ENCODE peak calls at places on chromosomes 3 and 15, in ten cellular contexts. O, X, Z, C, W, G, M, H, N and K are unnamed samples.

GRCh38 chr3:50237133-50237651 is 1.2 kb downstream of the GNAI2 start:
- DNase-seq in O (no peak), X (peak; percentile 70), Z (peak; percentile 60), C (peak; percentile 90), W (no peak), G (peak; percentile 32), M (no peak), H (no peak), N (peak; percentile 59), K (peak; percentile 46)

GRCh38 chr15:66880380-66881155 is 178.5 kb downstream of the SMAD6 start:
- DNase-seq in O (no peak), X (no peak), Z (peak; percentile 35), C (peak; percentile 36), W (no peak), G (no peak), M (no peak), H (peak; percentile 72), N (no peak), K (no peak)

GRCh38 chr3:181844227-181844626 is 132.5 kb downstream of the SOX2 start:
- DNase-seq in O (peak; percentile 51), X (no peak), Z (no peak), C (no peak), W (no peak), G (no peak), M (no peak), H (no peak), N (no peak), K (no peak)

GRCh38 chr3:170331143-170331542 is 26.4 kb upstream of the SKIL start:
- DNase-seq in O (peak; percentile 84), X (no peak), Z (peak; percentile 29), C (no peak), W (no peak), G (peak; percentile 93), M (peak; percentile 32), H (no peak), N (no peak), K (peak; percentile 49)

GRCh38 chr3:194592798-194593752 is 40.1 kb downstream of the TMEM44 start:
- DNase-seq in O (peak; percentile 29), X (peak; percentile 99), Z (no peak), C (no peak), W (peak; percentile 99), G (peak; percentile 62), M (peak; percentile 98), H (no peak), N (no peak), K (peak; percentile 100)

GRCh38 chr3:127589600-127590281 is 792 bp downstream of the TPRA1 start:
- DNase-seq in O (no peak), X (no peak), Z (peak; percentile 61), C (peak; percentile 93), W (no peak), G (peak; percentile 27), M (no peak), H (no peak), N (no peak), K (no peak)

GRCh38 chr3:142310439-142310838 is 85.1 kb upstream of the GK5 start:
- DNase-seq in O (no peak), X (no peak), Z (no peak), C (no peak), W (no peak), G (no peak), M (no peak), H (no peak), N (no peak), K (no peak)

GRCh38 chr3:169239756-169240155 is 423.8 kb downstream of the MECOM start:
- DNase-seq in O (no peak), X (no peak), Z (no peak), C (no peak), W (no peak), G (peak; percentile 55), M (no peak), H (no peak), N (no peak), K (no peak)

DNA sequence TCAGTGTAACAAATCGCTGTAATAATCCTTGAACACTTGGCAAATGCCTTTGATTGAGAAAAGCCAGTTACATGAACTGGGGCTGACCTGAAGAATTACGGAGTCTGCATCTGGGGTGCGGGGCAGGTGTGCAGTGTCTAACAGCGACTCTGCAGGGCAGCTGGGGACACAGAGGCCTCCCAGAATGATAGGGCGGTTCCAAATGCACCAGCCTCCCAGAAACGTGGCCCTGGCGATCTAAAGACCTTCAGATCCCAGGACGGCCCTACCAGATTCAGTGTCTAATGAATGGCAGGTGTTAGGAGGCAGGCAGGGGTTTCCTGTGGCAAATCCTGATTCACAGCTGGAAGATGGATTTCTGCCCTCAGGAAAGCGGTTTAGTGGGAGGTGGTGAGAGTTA is 100.6 kb upstream of the RGMA start:
- DNase-seq in O (no peak), X (no peak), Z (no peak), C (no peak), W (no peak), G (no peak), M (no peak), H (no peak), N (no peak), K (no peak)
- TF ChIP-seq CTCF in O (no peak), X (no peak), Z (no peak), C (no peak), W (no peak), G (no peak), M (no peak), H (no peak), N (no peak), K (no peak)

GRCh38 chr15:78618490-78618934 is 2.3 kb downstream of the CHRNA3 start:
- DNase-seq in O (peak; percentile 91), X (peak; percentile 91), Z (peak; percentile 98), C (peak; percentile 88), W (peak; percentile 68), G (peak; percentile 73), M (peak; percentile 67), H (peak; percentile 98), N (peak; percentile 80), K (peak; percentile 88)

GRCh38 chr15:78620021-78620838 is 566 bp downstream of the CHRNA3 start:
- DNase-seq in O (peak; percentile 23), X (peak; percentile 6), Z (peak; percentile 83), C (no peak), W (no peak), G (no peak), M (no peak), H (no peak), N (no peak), K (peak; percentile 16)

GRCh38 chr15:78620839-78621421 is at the start of gene CHRNA3:
- DNase-seq in O (peak; percentile 9), X (no peak), Z (peak; percentile 63), C (no peak), W (no peak), G (no peak), M (no peak), H (no peak), N (no peak), K (no peak)

GRCh38 chr15:78618064-78618463 is 2.7 kb downstream of the CHRNA3 start:
- DNase-seq in O (peak; percentile 20), X (no peak), Z (no peak), C (no peak), W (no peak), G (no peak), M (no peak), H (no peak), N (no peak), K (no peak)

DNA sequence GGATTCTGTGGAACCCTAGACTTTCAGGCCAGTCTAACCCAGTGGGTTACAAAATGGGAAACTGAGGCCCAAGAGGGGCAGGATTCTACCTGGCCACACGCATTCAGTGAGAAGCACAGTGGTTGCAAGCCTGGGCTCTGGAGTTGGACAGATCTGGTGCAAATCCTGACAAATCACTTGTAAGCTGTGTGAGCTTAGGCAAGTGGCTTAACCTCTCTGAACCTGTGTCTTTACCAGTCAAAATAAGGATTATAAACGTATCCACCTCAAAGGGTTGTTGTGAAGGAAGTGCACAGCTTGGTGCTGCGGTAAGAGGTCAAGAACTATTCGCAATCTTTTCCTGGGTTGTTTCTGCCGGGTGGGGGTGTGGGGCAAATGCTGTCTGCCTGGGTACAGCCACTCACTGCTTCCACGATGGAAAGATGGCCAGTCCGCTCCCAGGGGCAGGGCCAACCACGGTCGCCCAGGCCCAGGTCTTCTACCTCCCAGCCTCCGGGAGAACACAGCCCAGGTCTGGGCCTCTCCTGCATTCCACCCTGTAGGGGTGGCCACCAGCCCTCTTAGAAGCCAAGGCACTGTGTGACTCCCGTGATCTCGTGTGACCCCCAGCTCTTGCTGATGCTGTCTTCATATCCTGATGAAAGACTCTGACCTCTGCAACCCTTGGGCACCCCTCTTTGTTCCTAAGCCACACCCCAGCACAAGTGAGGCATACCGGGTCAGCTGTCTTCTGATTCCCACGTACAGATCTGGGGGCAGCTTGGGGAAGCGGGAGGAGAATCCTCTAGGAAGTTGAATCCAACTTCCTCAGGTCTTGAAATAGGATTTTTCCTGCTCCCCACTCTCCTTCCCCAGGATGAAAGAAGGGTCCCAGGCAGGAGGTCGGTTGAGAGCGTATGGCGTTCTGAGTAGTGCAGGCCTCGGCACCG is 1.5 kb downstream of the CHRNA3 start:
- DNase-seq in O (peak; percentile 20), X (no peak), Z (peak; percentile 56), C (no peak), W (no peak), G (no peak), M (no peak), H (no peak), N (no peak), K (no peak)
- H3K4me3 ChIP-seq in O (peak overlapping the region; percentile 47), X (no peak overlapping the region), Z (peak overlapping the region; percentile 54), C (peak overlapping the region; percentile 60), W (no peak overlapping the region), G (no peak overlapping the region), M (no peak overlapping the region), H (no peak overlapping the region), N (no peak overlapping the region), K (no peak overlapping the region)

DNA sequence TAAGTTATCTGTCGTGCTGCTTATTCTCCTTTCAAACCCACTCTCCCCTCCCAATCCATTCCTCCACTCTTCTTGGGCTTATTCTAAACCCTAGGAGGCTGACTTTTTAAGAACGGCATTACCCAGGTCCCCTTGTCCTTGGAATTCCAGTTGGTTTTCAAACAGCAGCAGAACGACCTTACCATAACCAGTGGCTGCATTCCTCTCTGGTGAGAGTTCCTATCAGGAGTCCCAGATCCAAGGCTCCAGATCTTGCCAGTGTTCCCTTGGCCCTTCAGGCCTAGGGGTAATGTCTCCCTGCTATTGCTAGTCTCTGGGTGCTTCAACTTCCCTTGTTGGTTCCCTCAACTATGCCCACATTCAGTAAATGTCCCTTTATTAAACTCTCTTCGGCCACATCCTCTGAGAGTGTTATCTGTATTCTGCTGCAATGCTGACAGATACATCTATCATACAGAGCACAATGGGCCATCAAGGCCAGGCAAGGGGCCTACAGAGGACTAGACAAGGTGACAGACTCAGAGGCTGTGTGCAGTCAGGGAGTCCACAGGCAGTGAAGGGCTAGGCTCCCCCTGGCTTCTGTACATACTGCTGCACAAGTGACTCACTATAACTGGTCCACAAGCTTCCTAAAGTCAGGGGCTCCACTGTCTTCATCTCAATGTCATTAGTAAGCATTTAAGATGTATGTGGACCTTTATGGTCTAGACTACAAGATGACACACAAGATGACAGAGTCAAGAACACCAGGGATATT is 10.1 kb downstream of the LYSMD2 start:
- DNase-seq in O (no peak), X (peak; percentile 18), Z (no peak), C (no peak), W (no peak), G (no peak), M (no peak), H (no peak), N (no peak), K (peak; percentile 30)
- TF ChIP-seq CTCF in O (no peak), X (peak; percentile 41), Z (no peak), C (no peak), W (peak; percentile 44), G (no peak), M (peak; percentile 22), H (no peak), N (no peak), K (peak; percentile 56)

GRCh38 chr3:14406762-14407161 is 4.4 kb downstream of the SLC6A6 start:
- DNase-seq in O (no peak), X (no peak), Z (no peak), C (no peak), W (no peak), G (no peak), M (no peak), H (no peak), N (no peak), K (no peak)
- H3K4me3 ChIP-seq in O (no peak overlapping the region), X (no peak overlapping the region), Z (no peak overlapping the region), C (no peak overlapping the region), W (no peak overlapping the region), G (no peak overlapping the region), M (no peak overlapping the region), H (no peak overlapping the region), N (no peak overlapping the region), K (no peak overlapping the region)